ENCODE peak calls at places on chromosomes 3 and 15, in ten cellular contexts. K, T, P, A, S, D, J, Z, G and R are unnamed samples.

GRCh38 chr3:31895471-31895870 is 85.6 kb downstream of the OSBPL10 start:
- DNase-seq in G (peak; percentile 42), P (no peak), D (no peak), J (no peak), A (no peak), S (no peak), Z (no peak), K (no peak), T (no peak), R (no peak)

GRCh38 chr3:124557433-124558232 is 172.6 kb upstream of the UMPS start:
- DNase-seq in P (peak; percentile 65), Z (no peak), T (peak; percentile 42), K (no peak), G (peak; percentile 61), S (no peak), D (no peak), J (no peak), A (peak; percentile 43), R (peak; percentile 13)

GRCh38 chr15:41585140-41586047 is 26.4 kb downstream of the TYRO3 start:
- DNase-seq in G (peak; percentile 76), D (peak; percentile 47), J (peak; percentile 32), S (peak; percentile 67), P (no peak), K (peak; percentile 8), Z (peak; percentile 78), A (peak; percentile 37), T (peak; percentile 64), R (peak; percentile 41)

GRCh38 chr15:90706394-90707327 is 10.5 kb upstream of the BLM start:
- DNase-seq in Z (no peak), J (no peak), K (no peak), A (no peak), T (no peak), D (no peak), P (peak; percentile 38), S (no peak), G (no peak), R (no peak)

GRCh38 chr15:40510201-40510600 is 39.4 kb downstream of the CHST14 start:
- DNase-seq in J (no peak), Z (no peak), K (no peak), G (no peak), T (peak; percentile 59), S (no peak), P (no peak), D (no peak), A (no peak), R (no peak)

GRCh38 chr15:63318344-63318743 is 40.9 kb downstream of the APH1B start:
- DNase-seq in K (no peak), P (no peak), A (no peak), T (no peak), G (no peak), S (no peak), Z (no peak), D (no peak), J (no peak), R (no peak)

GRCh38 chr15:31511707-31512310 is 185.2 kb downstream of the KLF13 start:
- DNase-seq in P (no peak), A (peak; percentile 1), D (no peak), J (peak; percentile 63), T (no peak), G (no peak), S (no peak), Z (no peak), K (peak; percentile 69), R (no peak)

GRCh38 chr3:59937206-59937605 is 887.4 kb upstream of the CFAP20DC start:
- DNase-seq in G (no peak), D (peak; percentile 32), S (no peak), T (no peak), J (no peak), Z (no peak), A (no peak), K (no peak), P (no peak), R (no peak)

GRCh38 chr15:87604857-87605446 is 651.6 kb downstream of the NTRK3 start:
- DNase-seq in J (no peak), T (peak; percentile 46), S (no peak), P (no peak), A (no peak), G (no peak), K (no peak), D (peak; percentile 41), Z (no peak), R (peak; percentile 42)

GRCh38 chr15:57527382-57528091 is 64.2 kb upstream of the MYZAP start:
- DNase-seq in T (peak; percentile 96), Z (peak; percentile 51), J (no peak), A (peak; percentile 32), P (peak; percentile 83), G (peak; percentile 91), K (peak; percentile 7), D (peak; percentile 76), S (no peak), R (peak; percentile 60)

GRCh38 chr15:83287541-83288027 is 3.1 kb upstream of the BNC1 start:
- DNase-seq in G (peak; percentile 95), Z (no peak), D (no peak), A (no peak), K (no peak), P (peak; percentile 96), J (no peak), T (peak; percentile 90), S (no peak), R (no peak)

GRCh38 chr3:36201546-36201945 is 178.8 kb upstream of the STAC start:
- DNase-seq in T (no peak), G (no peak), Z (no peak), P (no peak), J (no peak), D (peak; percentile 38), A (no peak), K (no peak), S (no peak), R (no peak)

GRCh38 chr15:99925661-99926461 is 192.6 kb upstream of the LYSMD4 start:
- DNase-seq in K (peak; percentile 60), G (peak; percentile 52), T (peak; percentile 6), S (peak; percentile 80), A (peak; percentile 67), P (no peak), Z (peak; percentile 92), J (peak; percentile 76), D (peak; percentile 51), R (peak; percentile 67)

GRCh38 chr3:183959214-183959613 is 58.5 kb downstream of the ABCC5 start:
- DNase-seq in K (no peak), Z (no peak), A (no peak), G (no peak), J (no peak), D (no peak), S (no peak), T (no peak), P (no peak), R (peak; percentile 15)

GRCh38 chr3:60917136-60917535 is 334.1 kb downstream of the FHIT start:
- DNase-seq in P (no peak), Z (peak; percentile 48), T (no peak), K (no peak), D (peak; percentile 33), S (no peak), A (no peak), J (no peak), G (no peak), R (peak; percentile 18)

GRCh38 chr3:152471814-152472605 is 203.3 kb downstream of the MBNL1 start:
- DNase-seq in G (peak; percentile 80), J (peak; percentile 52), T (peak; percentile 81), S (peak; percentile 41), D (peak; percentile 56), K (peak; percentile 41), A (peak; percentile 74), Z (peak; percentile 43), P (peak; percentile 54), R (peak; percentile 83)

GRCh38 chr3:36197176-36197575 is 183.1 kb upstream of the STAC start:
- DNase-seq in A (no peak), Z (no peak), J (no peak), P (no peak), D (no peak), G (no peak), T (no peak), S (no peak), K (no peak), R (no peak)

GRCh38 chr15:31499953-31500808 is 173.5 kb downstream of the KLF13 start:
- DNase-seq in D (no peak), A (peak; percentile 9), Z (no peak), G (peak; percentile 10), K (no peak), T (no peak), P (no peak), J (no peak), S (no peak), R (no peak)

GRCh38 chr15:99907698-99908097 is 174.5 kb upstream of the LYSMD4 start:
- DNase-seq in P (no peak), K (no peak), D (no peak), S (no peak), T (no peak), A (no peak), J (no peak), G (no peak), Z (no peak), R (no peak)

GRCh38 chr3:11718582-11719405 is 75.1 kb upstream of the VGLL4 start:
- DNase-seq in Z (peak; percentile 81), D (peak; percentile 36), S (peak; percentile 64), P (peak; percentile 45), G (peak; percentile 80), J (peak; percentile 62), A (peak; percentile 45), K (peak; percentile 8), T (peak; percentile 66), R (peak; percentile 32)